ENCODE peak calls at places on chromosomes 12 and 14, in nine cellular contexts. H, C, Z, I, J, U, Y, G and N are unnamed samples.

GRCh38 chr12:131283191-131283861 is 329.6 kb downstream of the ADGRD1 start:
- DNase-seq in G (no peak), J (peak; percentile 32), I (no peak), H (no peak), U (no peak), Z (no peak), C (no peak), Y (peak; percentile 73), N (no peak)

GRCh38 chr12:89664441-89664840 is 44.2 kb downstream of the ATP2B1 start:
- DNase-seq in J (no peak), C (no peak), G (no peak), H (no peak), U (no peak), I (no peak), Y (no peak), Z (no peak), N (no peak)

GRCh38 chr12:1884651-1885050 is 33.8 kb downstream of the CACNA2D4 start:
- DNase-seq in G (no peak), Y (peak; percentile 75), Z (no peak), J (no peak), C (no peak), H (no peak), I (no peak), U (no peak), N (no peak)

GRCh38 chr12:111773801-111774551 is 7.2 kb downstream of the ALDH2 start:
- DNase-seq in H (no peak), C (no peak), G (peak; percentile 90), U (peak; percentile 87), Z (peak; percentile 93), J (peak; percentile 86), Y (peak; percentile 96), I (peak; percentile 60), N (peak; percentile 45)

GRCh38 chr14:32571551-32571950 is 242.5 kb downstream of the AKAP6 start:
- DNase-seq in Y (no peak), G (no peak), J (no peak), I (no peak), U (no peak), C (no peak), H (no peak), Z (no peak), N (no peak)

GRCh38 chr14:103401223-103402214 is 16.3 kb downstream of the MARK3 start:
- DNase-seq in H (no peak), C (peak; percentile 40), U (no peak), J (no peak), G (peak; percentile 82), I (no peak), Z (peak; percentile 89), Y (no peak), N (peak; percentile 81)

GRCh38 chr12:102811125-102811737 is 105.8 kb downstream of the PAH start:
- DNase-seq in C (peak; percentile 45), I (no peak), J (peak; percentile 48), U (no peak), H (peak; percentile 38), Y (no peak), Z (peak; percentile 2), G (peak; percentile 4), N (no peak)

GRCh38 chr14:50667491-50668007 is 557 bp downstream of the SAV1 start:
- DNase-seq in J (no peak), Y (no peak), G (no peak), C (peak; percentile 46), U (peak; percentile 46), I (no peak), H (no peak), Z (no peak), N (no peak)

GRCh38 chr12:42130670-42131402 is 13.8 kb downstream of the GXYLT1 start:
- DNase-seq in C (peak; percentile 55), H (no peak), I (no peak), Z (peak; percentile 77), J (peak; percentile 65), Y (no peak), G (peak; percentile 58), U (peak; percentile 33), N (peak; percentile 38)

GRCh38 chr14:102805941-102806340 is 28.7 kb downstream of the TRAF3 start:
- DNase-seq in Y (no peak), C (no peak), U (no peak), Z (no peak), H (no peak), I (no peak), G (no peak), J (no peak), N (no peak)

GRCh38 chr12:68224613-68225285 is 861 bp downstream of the IL26 start:
- DNase-seq in Z (peak; percentile 65), U (no peak), I (peak; percentile 34), Y (no peak), J (no peak), C (peak; percentile 85), G (peak; percentile 54), H (no peak), N (peak; percentile 79)

GRCh38 chr14:39367387-39367751 is 64.9 kb downstream of the FBXO33 start:
- DNase-seq in G (no peak), Z (no peak), H (no peak), U (no peak), I (no peak), Y (no peak), J (no peak), C (no peak), N (no peak)

DNA sequence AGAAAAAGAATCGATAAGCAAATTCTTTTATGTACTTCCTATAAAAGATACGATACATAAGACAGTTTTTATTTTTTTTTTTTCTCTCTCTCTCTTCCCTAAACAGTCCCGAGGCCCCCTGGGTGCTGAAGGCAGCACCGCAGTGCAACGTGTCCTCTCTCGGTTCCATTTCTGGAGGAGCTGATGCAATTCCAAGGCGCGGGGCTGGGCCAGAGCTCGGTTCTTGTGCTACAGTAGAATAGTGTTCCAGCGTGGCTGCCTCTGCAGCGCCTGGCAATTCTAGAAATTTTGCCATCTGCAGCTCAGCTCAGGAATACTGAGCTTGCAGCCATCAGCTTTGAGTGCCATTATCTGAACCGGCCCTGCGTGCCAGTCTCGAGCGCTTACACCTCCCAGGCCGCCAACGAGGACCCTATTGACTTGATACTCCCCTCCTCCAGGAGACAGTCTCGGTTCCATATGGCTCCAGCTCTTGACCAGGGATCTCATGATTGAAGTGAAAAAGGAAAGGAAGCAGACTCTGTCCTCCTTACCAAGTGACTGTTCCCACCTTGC is 630 bp downstream of the ALDH1L2 start:
- DNase-seq in H (peak; percentile 36), C (no peak), Z (peak; percentile 71), J (peak; percentile 78), Y (peak; percentile 92), G (peak; percentile 88), U (peak; percentile 16), I (no peak), N (peak; percentile 71)
- TF ChIP-seq CTCF in H (no peak), C (no peak), Z (peak; percentile 17), J (no peak), Y (no peak), G (peak; percentile 30), U (no peak), I (peak; percentile 17), N (peak; percentile 39)

DNA sequence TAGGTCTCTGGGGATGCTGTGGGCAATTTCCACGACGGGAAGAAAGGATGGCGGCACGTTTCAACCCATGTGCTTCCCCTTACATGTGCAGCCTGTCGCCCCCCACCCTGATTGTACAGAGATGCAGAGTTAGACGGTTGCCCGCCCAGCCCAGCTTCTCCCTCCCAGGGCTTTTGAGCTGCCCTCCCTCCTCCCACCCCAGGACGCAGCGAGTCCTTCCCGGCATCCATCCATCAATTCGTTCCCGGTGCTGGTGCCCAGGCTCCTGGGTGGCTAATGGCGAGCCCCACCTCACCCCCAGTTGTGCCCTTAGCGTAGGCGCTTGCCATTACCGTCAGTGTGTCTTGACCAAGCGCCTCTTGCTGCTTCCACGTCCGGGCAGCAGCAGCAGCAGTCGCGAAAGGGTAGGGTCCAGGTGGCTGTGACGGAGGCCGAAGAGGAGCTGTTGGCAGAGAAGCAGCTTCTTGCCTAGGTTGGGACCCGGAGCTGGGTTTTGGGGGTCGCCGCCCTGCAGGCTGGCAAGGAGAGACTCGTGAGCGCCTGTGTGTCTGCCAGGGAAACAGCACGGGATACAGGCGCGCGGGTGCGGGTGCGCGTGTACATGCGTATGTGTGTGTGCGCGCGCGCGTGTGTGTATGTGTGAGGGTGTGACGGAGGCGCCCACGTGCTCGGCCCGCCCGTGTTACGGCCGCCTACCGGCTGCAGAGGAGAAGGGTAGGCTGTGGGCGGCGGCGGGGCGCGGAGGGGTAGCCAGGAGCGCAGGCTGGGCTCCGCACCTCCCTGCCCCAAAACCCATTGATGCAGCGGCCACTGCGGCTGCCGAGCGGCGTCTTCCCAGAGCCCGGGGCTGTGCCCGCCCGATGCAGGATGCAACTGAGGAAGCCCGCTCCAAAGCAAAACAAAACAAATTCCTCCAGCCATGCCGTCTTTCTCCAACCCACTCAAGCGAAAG is at the start of gene SLC6A15:
- DNase-seq in C (no peak), H (peak; percentile 53), I (peak; percentile 58), Z (peak; percentile 85), J (peak; percentile 53), U (peak; percentile 27), Y (peak; percentile 94), G (peak; percentile 75), N (no peak)
- TF ChIP-seq CTCF in C (no peak), H (no peak), I (peak; percentile 57), Z (peak; percentile 39), J (no peak), U (no peak), Y (no peak), G (peak; percentile 36), N (peak; percentile 35)

DNA sequence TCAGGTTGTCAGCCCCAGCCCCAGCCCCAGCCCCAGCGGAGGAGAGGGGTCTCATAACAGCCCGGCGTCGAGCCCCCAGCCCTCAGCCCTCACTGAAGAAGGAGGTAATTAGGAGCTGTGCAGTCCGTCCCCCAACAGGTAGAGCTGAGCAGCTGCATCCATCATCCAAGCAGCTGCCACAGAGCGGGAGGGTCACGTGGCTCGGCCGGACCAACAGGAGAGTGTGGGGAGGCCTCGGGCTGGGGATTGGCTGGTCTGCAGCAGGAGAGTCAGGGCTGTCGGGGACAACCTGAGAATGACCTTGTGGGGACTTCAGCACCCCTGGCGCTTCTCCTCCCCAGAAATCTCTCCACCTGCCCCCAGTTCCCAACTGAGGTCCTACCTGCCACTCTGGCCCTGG is 29.6 kb downstream of the SMUG1 start:
- DNase-seq in Y (no peak), J (no peak), I (no peak), H (no peak), G (no peak), U (no peak), C (no peak), Z (no peak), N (no peak)
- TF ChIP-seq CTCF in Y (no peak), J (no peak), I (no peak), H (no peak), G (no peak), U (no peak), C (no peak), Z (no peak), N (no peak)

GRCh38 chr12:106246891-106247730 is 709 bp downstream of the CKAP4 start:
- DNase-seq in I (no peak), G (peak; percentile 76), U (peak; percentile 60), J (peak; percentile 90), Y (peak; percentile 91), C (peak; percentile 57), Z (peak; percentile 56), H (peak; percentile 67), N (peak; percentile 62)
- TF ChIP-seq CTCF in I (no peak), G (no peak), U (no peak), J (peak; percentile 12), Y (no peak), C (no peak), Z (no peak), H (no peak), N (no peak)